ENCODE peak calls at places on chromosome 17, in seven cellular contexts. One of them, this sample, is unnamed.

GRCh38 chr17:83190601-83191387 is 111.4 kb downstream of the METRNL start:
- DNase-seq in stimulated activated naive B cell treated with anti-CD40 and anti-IgM and Interleukin-4, amounts not matched to agents 10 μg/mL and 1 μg/mL and 100 μg/mL, for 72 hours: no peak
- DNase-seq in AG09319: no peak
- DNase-seq in activated CD4-positive, alpha-beta T cell treated with anti-CD3 and anti-CD28 coated beads, Interleukin-2, amount 50 U/mL, for 24 hours: no peak
- DNase-seq in stomach: no peak
- DNase-seq in left ventricle myocardium superior: peak; percentile 19
- DNase-seq in psoas muscle: peak; percentile 39
- DNase-seq in this sample: no peak

GRCh38 chr17:41970901-41971331 is 4.3 kb downstream of the CNP start:
- DNase-seq in stimulated activated naive B cell treated with anti-CD40 and anti-IgM and Interleukin-4, amounts not matched to agents 10 μg/mL and 1 μg/mL and 100 μg/mL, for 72 hours: no peak
- DNase-seq in AG09319: no peak
- DNase-seq in activated CD4-positive, alpha-beta T cell treated with anti-CD3 and anti-CD28 coated beads, Interleukin-2, amount 50 U/mL, for 24 hours: no peak
- DNase-seq in stomach: no peak
- DNase-seq in left ventricle myocardium superior: no peak
- DNase-seq in psoas muscle: peak; percentile 26
- DNase-seq in this sample: no peak

GRCh38 chr17:45320349-45320930 is 3.6 kb upstream of the MAP3K14 start:
- DNase-seq in stimulated activated naive B cell treated with anti-CD40 and anti-IgM and Interleukin-4, amounts not matched to agents 10 μg/mL and 1 μg/mL and 100 μg/mL, for 72 hours: no peak
- DNase-seq in AG09319: no peak
- DNase-seq in activated CD4-positive, alpha-beta T cell treated with anti-CD3 and anti-CD28 coated beads, Interleukin-2, amount 50 U/mL, for 24 hours: no peak
- DNase-seq in stomach: no peak
- DNase-seq in left ventricle myocardium superior: peak; percentile 4
- DNase-seq in psoas muscle: no peak
- DNase-seq in this sample: no peak

GRCh38 chr17:2222301-2222700 is 81.3 kb downstream of the SMG6 start:
- DNase-seq in stimulated activated naive B cell treated with anti-CD40 and anti-IgM and Interleukin-4, amounts not matched to agents 10 μg/mL and 1 μg/mL and 100 μg/mL, for 72 hours: no peak
- DNase-seq in AG09319: no peak
- DNase-seq in activated CD4-positive, alpha-beta T cell treated with anti-CD3 and anti-CD28 coated beads, Interleukin-2, amount 50 U/mL, for 24 hours: no peak
- DNase-seq in stomach: no peak
- DNase-seq in left ventricle myocardium superior: no peak
- DNase-seq in psoas muscle: no peak
- DNase-seq in this sample: no peak

GRCh38 chr17:50051082-50051576 is 4.8 kb upstream of the ITGA3 start:
- DNase-seq in stimulated activated naive B cell treated with anti-CD40 and anti-IgM and Interleukin-4, amounts not matched to agents 10 μg/mL and 1 μg/mL and 100 μg/mL, for 72 hours: peak; percentile 14
- DNase-seq in AG09319: no peak
- DNase-seq in activated CD4-positive, alpha-beta T cell treated with anti-CD3 and anti-CD28 coated beads, Interleukin-2, amount 50 U/mL, for 24 hours: peak; percentile 53
- DNase-seq in stomach: peak; percentile 62
- DNase-seq in left ventricle myocardium superior: no peak
- DNase-seq in psoas muscle: peak; percentile 49
- DNase-seq in this sample: no peak

GRCh38 chr17:17391575-17392370 is 85.0 kb upstream of the MED9 start:
- DNase-seq in stimulated activated naive B cell treated with anti-CD40 and anti-IgM and Interleukin-4, amounts not matched to agents 10 μg/mL and 1 μg/mL and 100 μg/mL, for 72 hours: peak; percentile 20
- DNase-seq in AG09319: no peak
- DNase-seq in activated CD4-positive, alpha-beta T cell treated with anti-CD3 and anti-CD28 coated beads, Interleukin-2, amount 50 U/mL, for 24 hours: peak; percentile 49
- DNase-seq in stomach: no peak
- DNase-seq in left ventricle myocardium superior: no peak
- DNase-seq in psoas muscle: peak; percentile 26
- DNase-seq in this sample: no peak

GRCh38 chr17:67993153-67993997 is 2.9 kb downstream of the C17orf58 start:
- DNase-seq in stimulated activated naive B cell treated with anti-CD40 and anti-IgM and Interleukin-4, amounts not matched to agents 10 μg/mL and 1 μg/mL and 100 μg/mL, for 72 hours: peak; percentile 74
- DNase-seq in AG09319: peak; percentile 66
- DNase-seq in activated CD4-positive, alpha-beta T cell treated with anti-CD3 and anti-CD28 coated beads, Interleukin-2, amount 50 U/mL, for 24 hours: peak; percentile 47
- DNase-seq in stomach: peak; percentile 87
- DNase-seq in left ventricle myocardium superior: peak; percentile 94
- DNase-seq in psoas muscle: peak; percentile 92
- DNase-seq in this sample: peak; percentile 52

GRCh38 chr17:20085283-20085875 is 76.2 kb downstream of the SPECC1 start:
- DNase-seq in stimulated activated naive B cell treated with anti-CD40 and anti-IgM and Interleukin-4, amounts not matched to agents 10 μg/mL and 1 μg/mL and 100 μg/mL, for 72 hours: no peak
- DNase-seq in AG09319: no peak
- DNase-seq in activated CD4-positive, alpha-beta T cell treated with anti-CD3 and anti-CD28 coated beads, Interleukin-2, amount 50 U/mL, for 24 hours: no peak
- DNase-seq in stomach: no peak
- DNase-seq in left ventricle myocardium superior: no peak
- DNase-seq in psoas muscle: no peak
- DNase-seq in this sample: no peak

GRCh38 chr17:43694081-43694870 is 32.6 kb upstream of the MEOX1 start:
- DNase-seq in stimulated activated naive B cell treated with anti-CD40 and anti-IgM and Interleukin-4, amounts not matched to agents 10 μg/mL and 1 μg/mL and 100 μg/mL, for 72 hours: peak; percentile 62
- DNase-seq in AG09319: peak; percentile 42
- DNase-seq in activated CD4-positive, alpha-beta T cell treated with anti-CD3 and anti-CD28 coated beads, Interleukin-2, amount 50 U/mL, for 24 hours: peak; percentile 73
- DNase-seq in stomach: peak; percentile 79
- DNase-seq in left ventricle myocardium superior: peak; percentile 79
- DNase-seq in psoas muscle: peak; percentile 81
- DNase-seq in this sample: peak; percentile 51

GRCh38 chr17:19753049-19753444 is 4.9 kb upstream of the ALDH3A1 start:
- DNase-seq in stimulated activated naive B cell treated with anti-CD40 and anti-IgM and Interleukin-4, amounts not matched to agents 10 μg/mL and 1 μg/mL and 100 μg/mL, for 72 hours: peak; percentile 19
- DNase-seq in AG09319: peak; percentile 77
- DNase-seq in activated CD4-positive, alpha-beta T cell treated with anti-CD3 and anti-CD28 coated beads, Interleukin-2, amount 50 U/mL, for 24 hours: no peak
- DNase-seq in stomach: peak; percentile 91
- DNase-seq in left ventricle myocardium superior: peak; percentile 79
- DNase-seq in psoas muscle: peak; percentile 94
- DNase-seq in this sample: peak; percentile 69